ENCODE peak calls at places on chromosomes 4 and X, in four cellular contexts. P, C, T and B are unnamed samples.

GRCh38 chrX:145825896-145826295 is 8.3 kb downstream of the SLITRK2 start:
- DNase-seq in P (no peak), T (peak), C (no peak), B (peak)

GRCh38 chr4:89610236-89610635 is 226.7 kb downstream of the SNCA start:
- DNase-seq in T (no peak), C (no peak), P (no peak), B (no peak)

GRCh38 chr4:145041378-145041777 is 56.6 kb downstream of the ANAPC10 start:
- DNase-seq in P (no peak), C (no peak), T (no peak), B (no peak)

GRCh38 chr4:38948551-38948950 is 80.9 kb downstream of the FAM114A1 start:
- DNase-seq in P (no peak), C (no peak), T (peak), B (peak)

GRCh38 chrX:41391606-41392005 is 55.5 kb upstream of the NYX start:
- DNase-seq in P (no peak), T (no peak), C (no peak), B (no peak)

GRCh38 chr4:109511414-109511813 is 48.6 kb upstream of the MCUB start:
- DNase-seq in P (no peak), T (no peak), C (no peak), B (no peak)

GRCh38 chrX:113510586-113510985 is 670.0 kb upstream of the AMOT start:
- DNase-seq in C (no peak), P (no peak), T (no peak), B (no peak)

GRCh38 chrX:136162827-136163427 is 15.6 kb downstream of the FHL1 start:
- DNase-seq in C (peak), P (no peak), T (peak), B (peak)

GRCh38 chr4:177161781-177162180 is 147.9 kb upstream of the NEIL3 start:
- DNase-seq in P (no peak), T (no peak), C (no peak), B (no peak)

GRCh38 chrX:850471-850916 is 219.9 kb downstream of the SHOX start:
- DNase-seq in T (peak), P (no peak), C (no peak), B (peak)

GRCh38 chr4:101420661-101421060 is 73.3 kb upstream of the PPP3CA start:
- DNase-seq in C (no peak), T (no peak), P (no peak), B (no peak)

GRCh38 chrX:36908801-36909403 is 99.3 kb upstream of the FAM47C start:
- DNase-seq in T (peak), P (no peak), C (no peak), B (peak)

GRCh38 chr4:156598138-156598681 is 373.4 kb downstream of the PDGFC start:
- DNase-seq in P (no peak), C (no peak), T (peak), B (peak)

GRCh38 chr4:156575430-156576073 is 396.0 kb downstream of the PDGFC start:
- DNase-seq in T (peak), P (no peak), C (no peak), B (peak)

GRCh38 chr4:117154251-117154650 is 68.9 kb upstream of the TRAM1L1 start:
- DNase-seq in C (no peak), T (no peak), P (no peak), B (no peak)

GRCh38 chrX:24294619-24295018 is 19.2 kb downstream of the SUPT20HL2 start:
- DNase-seq in P (no peak), C (peak), T (no peak), B (peak)

GRCh38 chr4:42048394-42048793 is 58.1 kb downstream of the SLC30A9 start:
- DNase-seq in T (peak), P (no peak), C (no peak), B (peak)

GRCh38 chrX:19883878-19884277 is 3.5 kb downstream of the SH3KBP1 start:
- DNase-seq in C (peak), T (no peak), P (no peak), B (peak)

GRCh38 chrX:13165747-13166146 is 121.3 kb upstream of the FAM9C start:
- DNase-seq in T (no peak), P (peak), C (no peak), B (no peak)